ENCODE peak calls at places on chromosome 11, in ten cellular contexts. S, L, M, Q, N, I, R, O, G and W are unnamed samples.

GRCh38 chr11:35404397-35404775 is 15.0 kb downstream of the SLC1A2 start:
- DNase-seq in S (peak; percentile 27), L (peak; percentile 49), M (peak; percentile 70), Q (no peak), N (peak; percentile 20), I (no peak), R (peak; percentile 56), O (no peak), G (peak; percentile 79), W (no peak)

GRCh38 chr11:14015711-14016110 is 53.2 kb downstream of the SPON1 start:
- DNase-seq in S (no peak), L (peak; percentile 15), M (no peak), Q (no peak), N (no peak), I (no peak), R (no peak), O (no peak), G (peak; percentile 46), W (peak; percentile 51)

GRCh38 chr11:65014146-65014960 is at the start of gene ARL2:
- DNase-seq in S (no peak), L (no peak), M (peak; percentile 60), Q (peak; percentile 30), N (no peak), I (no peak), R (no peak), O (no peak), G (peak; percentile 42), W (no peak)

GRCh38 chr11:88692306-88692705 is 354.8 kb upstream of the CTSC start:
- DNase-seq in S (no peak), L (no peak), M (no peak), Q (no peak), N (no peak), I (no peak), R (no peak), O (no peak), G (no peak), W (no peak)

GRCh38 chr11:101446238-101446637 is 137.6 kb downstream of the TRPC6 start:
- DNase-seq in S (no peak), L (no peak), M (no peak), Q (no peak), N (no peak), I (no peak), R (no peak), O (no peak), G (no peak), W (peak; percentile 69)

GRCh38 chr11:2686360-2687222 is 13.2 kb downstream of the KCNQ1OT1 start:
- DNase-seq in S (peak; percentile 13), L (no peak), M (no peak), Q (no peak), N (no peak), I (no peak), R (no peak), O (no peak), G (no peak), W (no peak)

GRCh38 chr11:2761131-2762030 is 61.6 kb upstream of the KCNQ1OT1 start:
- DNase-seq in S (no peak), L (no peak), M (no peak), Q (no peak), N (no peak), I (no peak), R (peak; percentile 36), O (peak; percentile 6), G (peak; percentile 17), W (no peak)

GRCh38 chr11:114179234-114179941 is 116.8 kb upstream of the NNMT start:
- DNase-seq in S (peak; percentile 86), L (no peak), M (peak; percentile 84), Q (no peak), N (no peak), I (peak; percentile 26), R (peak; percentile 84), O (peak; percentile 81), G (no peak), W (peak; percentile 68)

GRCh38 chr11:67583319-67584204 is at the start of gene GSTP1:
- DNase-seq in S (peak; percentile 95), L (peak; percentile 92), M (no peak), Q (peak; percentile 82), N (peak; percentile 84), I (peak; percentile 91), R (peak; percentile 95), O (peak; percentile 90), G (peak; percentile 90), W (peak; percentile 75)

GRCh38 chr11:30311189-30311588 is 11.7 kb upstream of the ARL14EP start:
- DNase-seq in S (no peak), L (no peak), M (no peak), Q (no peak), N (no peak), I (no peak), R (no peak), O (no peak), G (no peak), W (no peak)

GRCh38 chr11:61713464-61713863 is 33.3 kb downstream of the DAGLA start:
- DNase-seq in S (no peak), L (no peak), M (no peak), Q (no peak), N (no peak), I (no peak), R (no peak), O (no peak), G (no peak), W (no peak)

GRCh38 chr11:10139656-10140055 is 154.4 kb downstream of the SBF2 start:
- DNase-seq in S (no peak), L (no peak), M (peak; percentile 16), Q (no peak), N (no peak), I (no peak), R (no peak), O (no peak), G (no peak), W (peak; percentile 79)

GRCh38 chr11:34358666-34359547 is 1.1 kb upstream of the ABTB2 start:
- DNase-seq in S (peak; percentile 79), L (peak; percentile 54), M (peak; percentile 87), Q (peak; percentile 55), N (peak; percentile 41), I (peak; percentile 80), R (peak; percentile 82), O (peak; percentile 70), G (peak; percentile 55), W (peak; percentile 74)

GRCh38 chr11:128407962-128408361 is 179.4 kb downstream of the ETS1 start:
- DNase-seq in S (no peak), L (no peak), M (no peak), Q (no peak), N (no peak), I (no peak), R (no peak), O (no peak), G (no peak), W (peak; percentile 44)

GRCh38 chr11:102986815-102987214 is 31.3 kb upstream of the MMP13 start:
- DNase-seq in S (no peak), L (no peak), M (no peak), Q (no peak), N (no peak), I (no peak), R (no peak), O (no peak), G (no peak), W (no peak)

GRCh38 chr11:119907934-119908760 is 179.1 kb upstream of the NECTIN1 start:
- DNase-seq in S (no peak), L (no peak), M (no peak), Q (no peak), N (no peak), I (no peak), R (no peak), O (no peak), G (no peak), W (no peak)

GRCh38 chr11:1197886-1198765 is 24.7 kb upstream of the MUC5B start:
- DNase-seq in S (peak; percentile 18), L (no peak), M (no peak), Q (no peak), N (no peak), I (no peak), R (peak; percentile 43), O (no peak), G (peak; percentile 54), W (no peak)

GRCh38 chr11:16587670-16588069 is 150.8 kb upstream of the C11orf58 start:
- DNase-seq in S (peak; percentile 40), L (no peak), M (no peak), Q (no peak), N (no peak), I (no peak), R (no peak), O (no peak), G (no peak), W (no peak)

GRCh38 chr11:124716596-124716995 is 23.1 kb upstream of the NRGN start:
- DNase-seq in S (no peak), L (no peak), M (no peak), Q (no peak), N (no peak), I (no peak), R (no peak), O (no peak), G (no peak), W (no peak)

GRCh38 chr11:65422633-65423515 is at the start of gene NEAT1:
- DNase-seq in S (peak; percentile 95), L (peak; percentile 69), M (peak; percentile 98), Q (peak; percentile 80), N (peak; percentile 93), I (peak; percentile 86), R (peak; percentile 95), O (peak; percentile 98), G (peak; percentile 85), W (peak; percentile 89)

GRCh38 chr11:1508491-1508891 is 21.9 kb upstream of the MOB2 start:
- DNase-seq in S (peak; percentile 13), L (no peak), M (no peak), Q (no peak), N (no peak), I (no peak), R (peak; percentile 41), O (no peak), G (no peak), W (no peak)

GRCh38 chr11:78851883-78852586 is 277.4 kb upstream of the NARS2 start:
- DNase-seq in S (no peak), L (no peak), M (no peak), Q (no peak), N (no peak), I (no peak), R (peak; percentile 73), O (no peak), G (no peak), W (no peak)

GRCh38 chr11:134033696-134034491 is 35.0 kb upstream of the JAM3 start:
- DNase-seq in S (peak; percentile 90), L (peak; percentile 86), M (peak; percentile 96), Q (peak; percentile 67), N (peak; percentile 32), I (no peak), R (peak; percentile 76), O (peak; percentile 65), G (peak; percentile 95), W (peak; percentile 80)

GRCh38 chr11:45501980-45502545 is 163.4 kb downstream of the CHST1 start:
- DNase-seq in S (no peak), L (no peak), M (no peak), Q (no peak), N (no peak), I (no peak), R (no peak), O (no peak), G (no peak), W (no peak)

GRCh38 chr11:11465280-11465679 is 112.2 kb upstream of the CSNK2A3 start:
- DNase-seq in S (no peak), L (no peak), M (no peak), Q (no peak), N (no peak), I (no peak), R (no peak), O (no peak), G (no peak), W (no peak)

GRCh38 chr11:10866893-10867331 is 9.1 kb upstream of the ZBED5 start:
- DNase-seq in S (no peak), L (peak; percentile 16), M (no peak), Q (no peak), N (no peak), I (no peak), R (no peak), O (no peak), G (no peak), W (peak; percentile 76)